ENCODE peak calls at places on chromosome 16, in nine cellular contexts. L is activated T-cell treated with anti-CD3 and anti-CD28 coated beads for 1 hour; S is effector memory CD4-positive, alpha-beta T cell; Y is neural crest cell; P is A172; D is activated CD4-positive, CD25-positive, alpha-beta regulatory T cell treated with anti-CD3 and anti-CD28 coated beads, Interleukin-2, amount 50 U/mL, for 72 hours; J is cardiac fibroblast; T is BJ; M is Calu3. Q is an unnamed sample.

GRCh38 chr16:50335198-50335958 is 33.4 kb downstream of the BRD7 start:
- DNase-seq in L (no peak), S (peak; percentile 56), Y (no peak), P (no peak), D (no peak), J (no peak), T (no peak), M (no peak), Q (no peak)

GRCh38 chr16:2023098-2023925 is 3.4 kb upstream of the NHERF2 start:
- DNase-seq in L (peak; percentile 97), S (peak; percentile 90), Y (peak; percentile 99), P (peak; percentile 90), D (peak; percentile 97), J (peak; percentile 90), T (no peak), M (peak; percentile 97), Q (peak; percentile 43)

GRCh38 chr16:81626181-81626674 is 152.9 kb upstream of the PLCG2 start:
- DNase-seq in L (no peak), S (no peak), Y (no peak), P (no peak), D (no peak), J (no peak), T (no peak), M (no peak), Q (no peak)

GRCh38 chr16:303760-304505 is 21.0 kb downstream of the PDIA2 start:
- DNase-seq in L (no peak), S (no peak), Y (no peak), P (no peak), D (no peak), J (peak; percentile 22), T (no peak), M (no peak), Q (no peak)

GRCh38 chr16:58464047-58464915 is 35.7 kb upstream of the NDRG4 start:
- DNase-seq in L (no peak), S (no peak), Y (no peak), P (no peak), D (no peak), J (no peak), T (no peak), M (peak; percentile 53), Q (no peak)

GRCh38 chr16:10846213-10846998 is 27.8 kb upstream of the TVP23A start:
- DNase-seq in L (no peak), S (no peak), Y (no peak), P (no peak), D (no peak), J (no peak), T (no peak), M (no peak), Q (no peak)

GRCh38 chr16:86037999-86038922 is 139.3 kb downstream of the IRF8 start:
- DNase-seq in L (no peak), S (no peak), Y (no peak), P (no peak), D (no peak), J (no peak), T (no peak), M (no peak), Q (no peak)

GRCh38 chr16:60304725-60305124 is 1570.6 kb upstream of the GOT2 start:
- DNase-seq in L (no peak), S (no peak), Y (no peak), P (no peak), D (no peak), J (no peak), T (no peak), M (no peak), Q (no peak)

GRCh38 chr16:58628845-58629680 is 563 bp downstream of the CNOT1 start:
- DNase-seq in L (peak; percentile 33), S (peak; percentile 55), Y (peak; percentile 4), P (peak; percentile 53), D (peak; percentile 57), J (peak; percentile 11), T (no peak), M (peak; percentile 35), Q (no peak)

GRCh38 chr16:14219983-14220382 is 148.9 kb downstream of the MRTFB start:
- DNase-seq in L (no peak), S (no peak), Y (no peak), P (no peak), D (no peak), J (no peak), T (no peak), M (no peak), Q (no peak)

GRCh38 chr16:65249768-65250167 is 127.9 kb upstream of the CDH11 start:
- DNase-seq in L (no peak), S (no peak), Y (no peak), P (no peak), D (no peak), J (peak; percentile 91), T (no peak), M (no peak), Q (no peak)

GRCh38 chr16:1708768-1709180 is 2.8 kb downstream of the MAPK8IP3 start:
- DNase-seq in L (no peak), S (no peak), Y (no peak), P (no peak), D (no peak), J (peak; percentile 70), T (no peak), M (no peak), Q (no peak)

GRCh38 chr16:879986-880385 is 79.5 kb upstream of the GNG13 start:
- DNase-seq in L (no peak), S (no peak), Y (no peak), P (no peak), D (no peak), J (no peak), T (no peak), M (no peak), Q (no peak)

GRCh38 chr16:89827383-89828198 is 684 bp upstream of the SPIRE2 start:
- DNase-seq in L (no peak), S (no peak), Y (peak; percentile 51), P (peak; percentile 75), D (no peak), J (peak; percentile 81), T (no peak), M (peak; percentile 55), Q (no peak)

GRCh38 chr16:19130852-19131808 is 17.4 kb downstream of the ITPRIPL2 start:
- DNase-seq in L (no peak), S (no peak), Y (no peak), P (peak; percentile 88), D (no peak), J (peak; percentile 81), T (peak; percentile 46), M (no peak), Q (no peak)

GRCh38 chr16:76941091-76941490 is 249.9 kb upstream of the MON1B start:
- DNase-seq in L (no peak), S (no peak), Y (no peak), P (no peak), D (no peak), J (no peak), T (no peak), M (no peak), Q (no peak)

GRCh38 chr16:89407925-89408300 is 82.4 kb downstream of the ANKRD11 start:
- DNase-seq in L (no peak), S (no peak), Y (no peak), P (no peak), D (no peak), J (peak; percentile 50), T (no peak), M (no peak), Q (no peak)

GRCh38 chr16:20300312-20301097 is 26.8 kb downstream of the GP2 start:
- DNase-seq in L (peak; percentile 0), S (no peak), Y (peak; percentile 50), P (peak; percentile 56), D (peak; percentile 32), J (peak; percentile 58), T (no peak), M (peak; percentile 63), Q (no peak)

GRCh38 chr16:50835358-50836060 is 93.6 kb downstream of the CYLD start:
- DNase-seq in L (no peak), S (no peak), Y (no peak), P (no peak), D (no peak), J (no peak), T (no peak), M (no peak), Q (no peak)

GRCh38 chr16:88017006-88017405 is 65.8 kb downstream of the BANP start:
- DNase-seq in L (no peak), S (no peak), Y (no peak), P (no peak), D (no peak), J (no peak), T (no peak), M (no peak), Q (no peak)

GRCh38 chr16:87837627-87838289 is 31.5 kb downstream of the SLC7A5 start:
- DNase-seq in L (no peak), S (no peak), Y (no peak), P (no peak), D (no peak), J (no peak), T (no peak), M (no peak), Q (no peak)

GRCh38 chr16:21626659-21627277 is 25.6 kb downstream of the IGSF6 start:
- DNase-seq in L (no peak), S (peak; percentile 19), Y (no peak), P (peak; percentile 77), D (no peak), J (peak; percentile 72), T (peak; percentile 95), M (peak; percentile 63), Q (peak; percentile 98)

GRCh38 chr16:25184771-25185170 is 32.0 kb upstream of the AQP8 start:
- DNase-seq in L (no peak), S (no peak), Y (no peak), P (no peak), D (no peak), J (no peak), T (no peak), M (no peak), Q (no peak)

GRCh38 chr16:17211797-17212196 is 259.0 kb downstream of the XYLT1 start:
- DNase-seq in L (peak; percentile 13), S (no peak), Y (no peak), P (no peak), D (no peak), J (no peak), T (no peak), M (peak; percentile 58), Q (no peak)

GRCh38 chr16:81468269-81468902 is 23.8 kb downstream of the CMIP start:
- DNase-seq in L (no peak), S (no peak), Y (no peak), P (no peak), D (no peak), J (no peak), T (no peak), M (no peak), Q (no peak)

GRCh38 chr16:2468725-2469398 is 2.2 kb upstream of the NTN3 start:
- DNase-seq in L (no peak), S (no peak), Y (no peak), P (peak; percentile 46), D (no peak), J (no peak), T (no peak), M (no peak), Q (no peak)

GRCh38 chr16:75111514-75112280 is 4.9 kb downstream of the LDHD start:
- DNase-seq in L (no peak), S (no peak), Y (no peak), P (no peak), D (no peak), J (no peak), T (no peak), M (no peak), Q (no peak)

GRCh38 chr16:64950262-64950661 is 171.6 kb downstream of the CDH11 start:
- DNase-seq in L (no peak), S (no peak), Y (no peak), P (no peak), D (no peak), J (no peak), T (no peak), M (no peak), Q (no peak)

GRCh38 chr16:31382485-31383161 is 10.5 kb upstream of the ITGAD start:
- DNase-seq in L (peak; percentile 37), S (peak; percentile 21), Y (peak; percentile 66), P (peak; percentile 35), D (peak; percentile 55), J (peak; percentile 62), T (no peak), M (peak; percentile 83), Q (no peak)

GRCh38 chr16:31458073-31458834 is 1.0 kb upstream of the ARMC5 start:
- DNase-seq in L (no peak), S (peak; percentile 60), Y (no peak), P (peak; percentile 41), D (peak; percentile 52), J (peak; percentile 49), T (no peak), M (peak; percentile 77), Q (no peak)

GRCh38 chr16:78925071-78925714 is 675.3 kb downstream of the MAF start:
- DNase-seq in L (peak; percentile 2), S (no peak), Y (no peak), P (no peak), D (peak; percentile 33), J (no peak), T (no peak), M (peak; percentile 39), Q (no peak)